ENCODE peak calls at places on chromosome 1, in four cellular contexts. F is T-helper 9 cell, H is neural progenitor cell, J is NCI-H748 treated with DMSO at 0.1 percent for 48 hours. K is an unnamed sample.

GRCh38 chr1:8873506-8874229 is 4.8 kb downstream of the ENO1 start:
- DNase-seq in F (peak; percentile 49), H (peak; percentile 66), J (no peak), K (peak; percentile 99)

GRCh38 chr1:69129538-69129937 is 438.2 kb upstream of the LRRC7 start:
- DNase-seq in F (no peak), H (peak; percentile 17), J (no peak), K (no peak)

GRCh38 chr1:13775446-13775845 is 75.5 kb downstream of the PRDM2 start:
- DNase-seq in F (no peak), H (no peak), J (no peak), K (no peak)

GRCh38 chr1:234503193-234504050 is 24.4 kb upstream of the TARBP1 start:
- DNase-seq in F (no peak), H (no peak), J (no peak), K (no peak)

GRCh38 chr1:61397915-61398314 is 315.6 kb downstream of the NFIA start:
- DNase-seq in F (no peak), H (no peak), J (no peak), K (peak; percentile 89)

GRCh38 chr1:30697977-30698376 is 25.4 kb downstream of the MATN1 start:
- DNase-seq in F (no peak), H (no peak), J (no peak), K (no peak)

GRCh38 chr1:182087304-182087703 is 25.8 kb upstream of the ZNF648 start:
- DNase-seq in F (no peak), H (no peak), J (no peak), K (no peak)

GRCh38 chr1:165144757-165145397 is 211.6 kb downstream of the LMX1A start:
- DNase-seq in F (no peak), H (peak; percentile 76), J (peak; percentile 59), K (peak; percentile 45)

GRCh38 chr1:109971559-109971958 is 13.0 kb upstream of the AHCYL1 start:
- DNase-seq in F (no peak), H (no peak), J (no peak), K (no peak)

GRCh38 chr1:230368871-230369270 is 57.3 kb downstream of the PGBD5 start:
- DNase-seq in F (no peak), H (no peak), J (no peak), K (no peak)

GRCh38 chr1:6106321-6106731 is 60.6 kb downstream of the KCNAB2 start:
- DNase-seq in F (no peak), H (no peak), J (no peak), K (no peak)

GRCh38 chr1:248611883-248612282 is 14.4 kb upstream of the OR2T10 start:
- DNase-seq in F (no peak), H (no peak), J (no peak), K (no peak)

GRCh38 chr1:201396859-201397464 is 2.2 kb downstream of the LAD1 start:
- DNase-seq in F (no peak), H (no peak), J (no peak), K (no peak)

GRCh38 chr1:27300341-27301051 is 21.5 kb upstream of the TMEM222 start:
- DNase-seq in F (peak; percentile 69), H (peak; percentile 85), J (peak; percentile 25), K (peak; percentile 97)

GRCh38 chr1:39282537-39283216 is 78.2 kb downstream of the MACF1 start:
- DNase-seq in F (no peak), H (no peak), J (no peak), K (peak; percentile 33)

GRCh38 chr1:240539031-240539430 is 72.9 kb downstream of the GREM2 start:
- DNase-seq in F (no peak), H (no peak), J (no peak), K (no peak)